ENCODE peak calls at places on chromosomes 13 and 19, in ten cellular contexts. I is pancreas; U is T-helper 17 cell; J is activated CD4-positive, CD25-positive, alpha-beta regulatory T cell; S is amniotic stem cell; Y is kidney tubule cell; B is stimulated activated CD8-positive, alpha-beta memory T cell treated with anti-CD3 and anti-CD28 coated beads, Interleukin-2, amount 100 ng/mL, for 48 hours; G is GM23338; V is cardiac muscle cell; Z is caudate nucleus. H is an unnamed sample.

GRCh38 chr13:91348906-91349435 is 1.5 kb downstream of the MIR17HG start:
- DNase-seq in U (peak; percentile 87), Z (peak; percentile 59), J (peak; percentile 86), B (peak; percentile 87), G (peak; percentile 84), I (peak; percentile 87), Y (peak; percentile 87), V (peak; percentile 91), S (peak; percentile 55), H (peak; percentile 81)

GRCh38 chr13:80022146-80022545 is 318.8 kb downstream of the SPRY2 start:
- DNase-seq in J (no peak), B (no peak), I (no peak), Y (no peak), S (no peak), V (no peak), Z (no peak), G (no peak), U (no peak), H (no peak)

GRCh38 chr13:20547479-20547908 is 19.5 kb upstream of the IFT88 start:
- DNase-seq in G (no peak), J (no peak), V (no peak), I (no peak), U (no peak), Y (peak; percentile 86), Z (no peak), B (no peak), S (no peak), H (peak; percentile 28)

GRCh38 chr13:34913040-34913439 is 29.0 kb upstream of the NBEA start:
- DNase-seq in B (no peak), Y (peak; percentile 35), S (no peak), U (no peak), V (peak; percentile 27), G (peak; percentile 76), J (no peak), I (no peak), Z (no peak), H (peak; percentile 1)

GRCh38 chr19:7612282-7613274 is 16.8 kb downstream of the XAB2 start:
- DNase-seq in Z (no peak), U (no peak), V (no peak), S (no peak), Y (no peak), I (no peak), J (no peak), B (no peak), G (no peak), H (no peak)

GRCh38 chr13:50810468-50810867 is 33.0 kb downstream of the DLEU7 start:
- DNase-seq in Z (no peak), J (no peak), S (no peak), Y (no peak), G (no peak), I (no peak), U (no peak), B (no peak), V (no peak), H (no peak)

GRCh38 chr13:75088915-75089314 is 393.1 kb downstream of the TBC1D4 start:
- DNase-seq in U (no peak), V (no peak), Y (no peak), S (no peak), Z (no peak), G (no peak), B (no peak), J (no peak), I (no peak), H (no peak)

GRCh38 chr13:34682406-34682805 is 259.7 kb upstream of the NBEA start:
- DNase-seq in B (no peak), S (no peak), G (no peak), J (no peak), U (no peak), I (no peak), Y (no peak), V (no peak), Z (no peak), H (no peak)

GRCh38 chr19:43524922-43525835 is 1.8 kb downstream of the ETHE1 start:
- DNase-seq in S (no peak), B (no peak), I (peak; percentile 48), G (peak; percentile 74), U (no peak), Y (peak; percentile 72), J (no peak), V (peak; percentile 63), Z (no peak), H (peak; percentile 29)

GRCh38 chr13:96200810-96201209 is 110.9 kb downstream of the HS6ST3 start:
- DNase-seq in S (no peak), J (no peak), B (no peak), G (no peak), U (no peak), Z (no peak), V (no peak), Y (no peak), I (no peak), H (no peak)

GRCh38 chr19:10518444-10519361 is 1.5 kb upstream of the S1PR5 start:
- DNase-seq in Z (no peak), B (no peak), G (peak; percentile 40), J (no peak), V (no peak), U (no peak), Y (no peak), S (no peak), I (peak; percentile 57), H (no peak)

GRCh38 chr19:16542894-16543498 is 759 bp upstream of the CHERP start:
- DNase-seq in J (no peak), S (no peak), I (no peak), V (peak; percentile 3), Z (no peak), G (no peak), U (no peak), Y (peak; percentile 20), B (no peak), H (no peak)

GRCh38 chr19:45130888-45131615 is 29.7 kb downstream of the NKPD1 start:
- DNase-seq in S (no peak), G (no peak), I (no peak), Y (peak; percentile 66), Z (peak; percentile 63), B (no peak), V (no peak), J (no peak), U (no peak), H (peak; percentile 32)

GRCh38 chr13:22060187-22060586 is 389.3 kb downstream of the FGF9 start:
- DNase-seq in V (no peak), I (no peak), J (no peak), B (no peak), Y (no peak), U (no peak), G (no peak), S (no peak), Z (no peak), H (no peak)

GRCh38 chr19:41420101-41420880 is 6.9 kb downstream of the B3GNT8 start:
- DNase-seq in V (no peak), S (no peak), I (no peak), J (no peak), G (no peak), Z (no peak), U (no peak), B (no peak), Y (no peak), H (no peak)

GRCh38 chr13:44169018-44169909 is 204.4 kb upstream of the SERP2 start:
- DNase-seq in B (no peak), G (no peak), V (no peak), Y (no peak), Z (no peak), S (no peak), U (no peak), I (no peak), J (no peak), H (no peak)

GRCh38 chr19:55615553-55616394 is 8.6 kb downstream of the ZNF784 start:
- DNase-seq in S (no peak), B (no peak), Z (no peak), V (no peak), Y (no peak), J (no peak), I (no peak), G (peak; percentile 17), U (no peak), H (no peak)

GRCh38 chr19:55265723-55266386 is 7.0 kb upstream of the PPP6R1 start:
- DNase-seq in S (no peak), B (no peak), J (no peak), Y (no peak), V (no peak), U (no peak), Z (no peak), G (no peak), I (no peak), H (no peak)

GRCh38 chr13:49265822-49266221 is 18.1 kb downstream of the CDADC1 start:
- DNase-seq in J (no peak), U (no peak), G (no peak), Y (no peak), V (no peak), S (no peak), Z (no peak), B (no peak), I (no peak), H (no peak)

GRCh38 chr19:30853036-30853435 is 480.9 kb downstream of the ZNF536 start:
- DNase-seq in Z (no peak), S (no peak), G (no peak), J (no peak), V (no peak), I (no peak), B (no peak), Y (no peak), U (no peak), H (no peak)

GRCh38 chr19:17765069-17765618 is 13.9 kb downstream of the FCHO1 start:
- DNase-seq in Y (no peak), B (no peak), U (no peak), I (no peak), Z (no peak), G (no peak), J (no peak), V (no peak), S (no peak), H (no peak)

GRCh38 chr13:19927117-19927734 is 31.3 kb upstream of the ZMYM2 start:
- DNase-seq in Y (peak; percentile 36), G (peak; percentile 50), B (no peak), S (no peak), U (no peak), Z (no peak), J (no peak), V (peak; percentile 15), I (no peak), H (peak; percentile 19)

GRCh38 chr13:40665061-40665753 is 1.2 kb downstream of the FOXO1 start:
- DNase-seq in U (no peak), I (peak; percentile 42), Y (peak; percentile 56), V (no peak), B (no peak), G (peak; percentile 47), S (no peak), J (peak; percentile 39), Z (no peak), H (peak; percentile 27)

GRCh38 chr19:2548966-2549365 is 73.0 kb downstream of the GADD45B start:
- DNase-seq in V (no peak), Y (no peak), B (no peak), I (no peak), U (no peak), Z (no peak), S (no peak), J (no peak), G (no peak), H (no peak)

GRCh38 chr13:111961793-111962192 is 105.2 kb upstream of the SOX1 start:
- DNase-seq in J (no peak), U (no peak), I (no peak), Z (no peak), B (no peak), V (no peak), Y (no peak), G (no peak), S (no peak), H (no peak)

GRCh38 chr13:47897411-47898050 is 103.5 kb downstream of the SUCLA2 start:
- DNase-seq in S (no peak), J (no peak), I (no peak), Z (no peak), V (peak; percentile 57), U (no peak), G (peak; percentile 69), B (no peak), Y (peak; percentile 59), H (peak; percentile 23)

GRCh38 chr19:6056282-6056741 is 54.0 kb downstream of the RFX2 start:
- DNase-seq in I (no peak), B (no peak), S (no peak), V (no peak), Z (no peak), G (no peak), Y (no peak), U (no peak), J (no peak), H (no peak)

GRCh38 chr19:47028372-47028672 is 8.7 kb downstream of the NPAS1 start:
- DNase-seq in G (peak; percentile 64), Z (no peak), J (no peak), S (no peak), I (no peak), V (no peak), Y (no peak), U (no peak), B (no peak), H (no peak)